ENCODE peak calls at places on chromosomes 3 and 15, in eight cellular contexts. B is cardiac fibroblast, V is AG04450, T is right atrium auricular region, J is colonic mucosa, U is fibroblast of mammary gland, X is IMR-90, H is nephron progenitor cell. Q is an unnamed sample.

GRCh38 chr3:147298511-147298982 is 107.8 kb downstream of the ZIC4 start:
- DNase-seq in T (no peak), V (peak; percentile 97), X (peak; percentile 100), J (no peak), B (peak; percentile 94), H (no peak), U (peak; percentile 99), Q (peak; percentile 76)

GRCh38 chr15:29403778-29404177 is 134.2 kb upstream of the NSMCE3 start:
- DNase-seq in H (no peak), T (no peak), B (no peak), J (no peak), V (no peak), U (no peak), X (no peak), Q (no peak)

GRCh38 chr15:63372018-63372705 is 9.5 kb downstream of the CA12 start:
- DNase-seq in V (peak; percentile 86), T (peak; percentile 76), J (no peak), X (peak; percentile 98), U (peak; percentile 99), B (peak; percentile 99), H (no peak), Q (peak; percentile 97)

GRCh38 chr3:158768881-158769518 is 32.9 kb upstream of the MFSD1 start:
- DNase-seq in X (peak; percentile 98), H (no peak), B (peak; percentile 96), U (peak; percentile 96), T (no peak), J (peak; percentile 29), V (peak; percentile 92), Q (peak; percentile 84)

GRCh38 chr3:137199678-137200077 is 241.9 kb downstream of the IL20RB start:
- DNase-seq in T (no peak), V (no peak), U (no peak), B (no peak), J (no peak), H (no peak), X (no peak), Q (no peak)

GRCh38 chr15:72782993-72783562 is 480 bp downstream of the ADPGK start:
- DNase-seq in V (no peak), T (peak; percentile 60), H (no peak), J (peak; percentile 52), X (peak; percentile 27), U (peak; percentile 42), B (peak; percentile 43), Q (peak; percentile 41)

GRCh38 chr15:45373961-45374360 is 4.4 kb downstream of the GATM start:
- DNase-seq in X (no peak), B (no peak), V (no peak), T (no peak), J (no peak), U (no peak), H (no peak), Q (no peak)

GRCh38 chr3:157501863-157502262 is 1.4 kb downstream of the VEPH1 start:
- DNase-seq in X (no peak), U (no peak), V (no peak), J (no peak), B (no peak), H (peak; percentile 12), T (no peak), Q (no peak)

GRCh38 chr3:87227835-87228144 is 681 bp downstream of the CHMP2B start:
- DNase-seq in U (peak; percentile 8), B (no peak), T (no peak), H (no peak), X (peak; percentile 1), V (no peak), J (no peak), Q (no peak)

GRCh38 chr15:25810631-25811077 is 52.5 kb downstream of the ATP10A start:
- DNase-seq in U (no peak), V (no peak), X (no peak), J (no peak), T (no peak), H (peak; percentile 50), B (no peak), Q (no peak)

GRCh38 chr3:132629928-132630327 is 29.7 kb downstream of the ACAD11 start:
- DNase-seq in H (no peak), U (peak; percentile 78), V (peak; percentile 1), T (no peak), B (peak; percentile 80), J (no peak), X (peak; percentile 82), Q (peak; percentile 74)

GRCh38 chr3:24192004-24192403 is 246.9 kb downstream of the NR1D2 start:
- DNase-seq in J (no peak), U (no peak), H (no peak), T (no peak), B (no peak), X (no peak), V (no peak), Q (no peak)

GRCh38 chr3:195259146-195259563 is 11.8 kb downstream of the XXYLT1 start:
- DNase-seq in X (peak; percentile 32), J (no peak), T (peak; percentile 64), U (peak; percentile 75), V (no peak), B (peak; percentile 63), H (no peak), Q (peak; percentile 37)

GRCh38 chr3:195260286-195260905 is 10.6 kb downstream of the XXYLT1 start:
- DNase-seq in J (peak; percentile 57), X (no peak), U (peak; percentile 24), T (peak; percentile 68), V (no peak), B (peak; percentile 27), H (no peak), Q (no peak)

GRCh38 chr3:195258449-195259145 is 12.4 kb downstream of the XXYLT1 start:
- DNase-seq in X (no peak), H (no peak), U (no peak), J (peak; percentile 16), V (no peak), T (peak; percentile 58), B (peak; percentile 18), Q (no peak)

GRCh38 chr3:195257454-195258448 is 13.2 kb downstream of the XXYLT1 start:
- DNase-seq in V (no peak), J (peak; percentile 17), U (peak; percentile 17), T (no peak), B (peak; percentile 20), H (no peak), X (peak; percentile 39), Q (no peak)

DNA sequence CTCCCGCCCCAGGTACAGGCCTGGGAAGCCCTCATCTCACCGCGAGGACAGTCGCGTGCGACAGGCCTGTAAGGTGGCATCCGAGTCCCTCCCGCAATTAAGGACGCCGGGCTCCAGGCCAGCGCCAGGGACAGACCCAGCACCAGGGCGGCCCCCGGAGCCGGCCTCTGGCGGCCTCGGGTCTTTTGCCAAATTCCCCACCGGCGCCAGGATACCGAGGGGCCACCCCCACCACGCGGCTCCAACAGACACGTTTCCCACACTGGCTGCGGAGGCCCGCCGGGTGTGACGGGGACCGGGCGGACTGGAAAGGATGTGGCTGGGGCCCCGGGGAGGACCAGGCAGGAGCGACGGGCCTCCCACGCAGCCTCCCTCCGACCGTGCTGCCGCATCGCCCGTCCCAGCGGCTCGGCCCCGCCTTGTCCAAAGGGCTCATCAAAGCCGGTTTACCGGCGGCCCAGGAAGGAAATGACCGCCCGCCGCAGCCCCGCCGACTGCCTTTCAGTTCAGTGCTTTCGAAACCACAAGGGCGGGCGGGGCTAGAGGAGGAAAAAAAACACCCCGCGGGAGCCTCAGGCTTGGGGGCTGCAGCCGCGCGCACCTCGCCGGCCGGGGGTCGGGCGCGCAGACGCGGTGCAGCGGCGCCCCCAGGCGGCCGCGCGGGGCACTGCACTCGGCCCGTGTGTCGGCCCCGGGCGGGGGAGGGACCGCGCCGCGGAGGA is 11.2 kb downstream of the XXYLT1 start:
- DNase-seq in B (peak; percentile 97), J (peak; percentile 90), V (peak; percentile 78), U (peak; percentile 89), X (peak; percentile 90), T (peak; percentile 95), H (peak; percentile 94), Q (peak; percentile 85)
- TF ChIP-seq CTCF in B (peak; percentile 19), J (peak; percentile 31), V (no peak), U (no peak), X (peak; percentile 94), T (peak; percentile 75), H (no peak), Q (peak; percentile 51)

DNA sequence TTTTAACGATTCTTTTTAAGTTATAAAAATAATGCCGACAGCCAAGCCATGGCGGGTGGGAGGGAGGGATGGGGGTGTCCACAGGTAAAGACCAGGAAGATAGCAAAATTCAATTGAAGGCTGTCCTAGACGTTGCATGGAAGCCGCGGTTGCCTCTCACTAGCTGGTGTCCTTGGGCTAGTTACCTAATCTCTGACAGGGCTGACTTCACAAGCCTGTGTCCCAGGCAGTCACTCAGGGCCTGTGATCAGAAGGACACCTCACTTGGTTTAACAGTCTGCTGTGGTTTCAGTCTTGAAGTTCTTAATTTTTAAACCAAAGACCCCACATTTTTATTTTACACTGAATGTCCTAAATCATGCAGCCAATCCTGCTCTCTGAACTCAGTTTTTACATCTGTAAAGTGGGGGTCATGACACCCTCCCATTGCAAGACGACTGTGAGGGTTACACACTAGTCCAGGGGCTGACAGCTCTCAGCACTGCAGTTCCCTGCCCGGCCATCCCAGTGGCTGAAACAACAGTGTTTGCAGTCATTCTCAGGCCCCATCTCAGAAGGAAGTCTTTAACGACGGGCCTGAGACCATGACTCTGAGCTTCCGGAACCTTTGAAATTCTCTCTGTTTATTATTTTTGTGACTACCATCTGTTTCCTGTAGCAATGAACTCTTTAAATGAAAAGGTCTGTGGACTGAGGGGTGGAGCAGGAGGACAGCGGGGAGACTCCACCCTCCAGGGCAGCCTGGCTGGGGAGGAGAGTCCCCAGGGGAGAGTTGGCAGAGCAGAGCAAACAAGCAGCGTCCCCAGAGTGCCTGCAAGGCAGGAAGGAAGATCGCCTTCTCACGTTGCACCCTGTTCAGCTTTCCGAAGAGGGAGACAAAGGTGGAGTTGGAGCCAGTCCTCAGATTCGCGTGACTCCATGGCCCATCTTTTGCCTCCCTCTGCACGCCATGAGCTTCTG is 525.4 kb upstream of the PROK2 start:
- DNase-seq in H (peak; percentile 42), B (peak; percentile 81), J (peak; percentile 60), T (no peak), V (peak; percentile 39), X (peak; percentile 85), U (peak; percentile 63), Q (no peak)
- TF ChIP-seq CTCF in H (no peak), B (no peak), J (no peak), T (no peak), V (no peak), X (no peak), U (no peak), Q (no peak)

GRCh38 chr3:64651286-64651685 is 36.5 kb downstream of the ADAMTS9 start:
- DNase-seq in V (no peak), X (no peak), U (no peak), J (no peak), B (no peak), T (no peak), H (no peak), Q (no peak)
- TF ChIP-seq CTCF in V (no peak), X (no peak), U (no peak), J (no peak), B (no peak), T (peak; percentile 49), H (no peak), Q (no peak)

DNA sequence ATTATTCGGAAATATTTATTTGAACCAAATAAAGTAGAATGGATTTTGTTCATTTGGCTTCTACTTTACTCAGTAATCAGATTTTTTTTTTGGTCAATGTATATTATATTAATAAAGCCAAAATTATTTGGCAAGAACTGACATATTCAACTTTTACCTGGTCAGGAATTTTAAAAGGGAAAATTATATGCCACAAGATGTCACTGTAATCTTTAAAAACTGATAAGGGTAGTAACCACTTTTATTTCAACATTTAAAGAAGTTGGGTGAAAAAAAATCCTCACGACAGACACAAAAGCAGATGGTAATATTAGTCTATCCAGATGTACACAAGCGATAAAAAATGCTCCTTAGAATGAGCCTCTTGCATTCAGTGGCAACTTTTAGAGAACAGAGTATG is 101.9 kb downstream of the SERPINI1 start:
- DNase-seq in H (no peak), J (no peak), V (no peak), T (no peak), U (peak; percentile 25), X (no peak), B (peak; percentile 41), Q (no peak)
- TF ChIP-seq CTCF in H (no peak), J (no peak), V (peak; percentile 25), T (peak; percentile 60), U (peak; percentile 5), X (peak; percentile 19), B (no peak), Q (no peak)

GRCh38 chr3:27721717-27722564 is at the start of gene EOMES:
- DNase-seq in V (no peak), B (peak; percentile 60), T (no peak), J (peak; percentile 29), H (peak; percentile 64), X (no peak), U (peak; percentile 31), Q (peak; percentile 76)
- TF ChIP-seq CTCF in V (no peak), B (peak; percentile 19), T (peak; percentile 40), J (no peak), H (peak; percentile 5), X (no peak), U (no peak), Q (peak; percentile 33)

Q was measured in mammary epithelial cell.